ENCODE peak calls at places on chromosomes 5 and 9, in six cellular contexts. R is brain microvascular endothelial cell, M is AG10803, J is prostate gland, V is fibroblast of lung, A is sigmoid colon. C is an unnamed sample.
A peak's percentile ranks its signal among the peaks of the same experiment; 100 is the strongest.

GRCh38 chr9:134064711-134065110 is 3.1 kb downstream of the BRD3 start:
- DNase-seq in J (no peak), R (no peak), A (no peak), M (no peak), V (no peak), C (no peak)

GRCh38 chr9:120104771-120105170 is 475.2 kb downstream of the CDK5RAP2 start:
- DNase-seq in A (no peak), R (no peak), J (no peak), M (no peak), V (no peak), C (no peak)

GRCh38 chr5:137497396-137498290 is 1.5 kb downstream of the SPOCK1 start:
- DNase-seq in R (no peak), V (no peak), A (no peak), M (no peak), J (peak; percentile 9), C (peak; percentile 11)

GRCh38 chr5:5318426-5319205 is 103.9 kb upstream of the ICE1 start:
- DNase-seq in V (no peak), M (no peak), R (no peak), J (no peak), A (no peak), C (no peak)

GRCh38 chr5:175472378-175472777 is 6.0 kb upstream of the SFXN1 start:
- DNase-seq in V (no peak), J (no peak), M (no peak), R (no peak), A (no peak), C (no peak)

GRCh38 chr5:110916373-110917049 is 155.0 kb upstream of the TSLP start:
- DNase-seq in J (no peak), M (peak; percentile 77), A (no peak), R (peak; percentile 93), V (peak; percentile 94), C (peak; percentile 91)

GRCh38 chr5:172870261-172870806 is 36.3 kb downstream of the ERGIC1 start:
- DNase-seq in J (no peak), R (peak; percentile 96), A (peak; percentile 87), V (peak; percentile 85), M (peak; percentile 85), C (peak; percentile 91)

GRCh38 chr5:115267617-115268016 is 4.9 kb upstream of the PGGT1B start:
- DNase-seq in V (no peak), J (no peak), R (no peak), M (peak; percentile 18), A (no peak), C (peak; percentile 41)

GRCh38 chr5:157217289-157218024 is 36.8 kb downstream of the ITK start:
- DNase-seq in A (no peak), V (no peak), J (no peak), M (no peak), R (no peak), C (no peak)

GRCh38 chr9:132943677-132944293 is 631 bp downstream of the TSC1 start:
- DNase-seq in J (no peak), R (no peak), V (no peak), A (no peak), M (no peak), C (no peak)

GRCh38 chr9:127388037-127388855 is 8.7 kb upstream of the SLC2A8 start:
- DNase-seq in R (peak; percentile 98), M (peak; percentile 94), A (peak; percentile 70), V (peak; percentile 97), J (no peak), C (peak; percentile 97)

GRCh38 chr9:5721279-5722087 is 92.6 kb downstream of the RIC1 start:
- DNase-seq in J (no peak), R (no peak), A (no peak), V (no peak), M (no peak), C (no peak)

GRCh38 chr5:44389410-44389879 is at the start of gene FGF10:
- DNase-seq in J (no peak), R (no peak), V (peak; percentile 40), A (peak; percentile 79), M (no peak), C (no peak)

GRCh38 chr5:87081511-87082372 is 185.9 kb upstream of the RASA1 start:
- DNase-seq in J (no peak), V (no peak), A (no peak), R (no peak), M (no peak), C (no peak)

GRCh38 chr5:76169536-76169935 is 86.4 kb downstream of the SV2C start:
- DNase-seq in M (no peak), V (no peak), R (no peak), A (no peak), J (no peak), C (no peak)

GRCh38 chr9:107299437-107299836 is 16.4 kb downstream of the RAD23B start:
- DNase-seq in R (no peak), M (no peak), A (no peak), V (no peak), J (no peak), C (no peak)

GRCh38 chr5:10595305-10595677 is 31.4 kb downstream of the ANKRD33B start:
- DNase-seq in J (no peak), R (no peak), A (no peak), M (peak; percentile 76), V (peak; percentile 48), C (peak; percentile 53)

GRCh38 chr5:43432486-43433365 is 20.5 kb upstream of the CCL28 start:
- DNase-seq in J (peak; percentile 90), A (no peak), M (peak; percentile 88), V (peak; percentile 87), R (peak; percentile 57), C (peak; percentile 23)

GRCh38 chr9:35776018-35776417 is 15.4 kb upstream of the NPR2 start:
- DNase-seq in V (no peak), R (no peak), J (no peak), A (no peak), M (no peak), C (no peak)

GRCh38 chr9:76592105-76593010 is 133.4 kb downstream of the GCNT1 start:
- DNase-seq in J (no peak), A (no peak), V (no peak), M (peak; percentile 81), R (peak; percentile 6), C (no peak)

GRCh38 chr5:146109379-146109778 is 4.0 kb upstream of the PLAC8L1 start:
- DNase-seq in M (no peak), J (no peak), A (no peak), V (no peak), R (no peak), C (no peak)

GRCh38 chr5:148491793-148492184 is 108.0 kb downstream of the FBXO38 start:
- DNase-seq in V (no peak), J (no peak), M (no peak), A (no peak), R (no peak), C (no peak)

GRCh38 chr5:179870403-179870903 is 11.8 kb upstream of the MRNIP start:
- DNase-seq in M (no peak), A (no peak), R (peak; percentile 11), V (peak; percentile 59), J (no peak), C (peak; percentile 23)

GRCh38 chr5:63535840-63536602 is 426.2 kb downstream of the HTR1A start:
- DNase-seq in M (no peak), A (no peak), J (no peak), R (no peak), V (no peak), C (no peak)
- TF ChIP-seq CTCF in M (no peak), A (no peak), J (no peak), R (no peak), V (no peak), C (no peak)

GRCh38 chr5:170226661-170227060 is 6.1 kb upstream of the C5orf58 start:
- DNase-seq in J (no peak), R (no peak), V (no peak), M (no peak), A (peak; percentile 68), C (no peak)

GRCh38 chr5:170223349-170223748 is 9.4 kb upstream of the C5orf58 start:
- DNase-seq in M (peak; percentile 45), V (no peak), A (no peak), R (no peak), J (no peak), C (no peak)

GRCh38 chr5:170225326-170226137 is 7.3 kb upstream of the C5orf58 start:
- DNase-seq in J (peak; percentile 63), A (peak; percentile 86), V (peak; percentile 69), M (peak; percentile 65), R (peak; percentile 65), C (peak; percentile 57)

GRCh38 chr5:170223906-170224305 is 8.9 kb upstream of the C5orf58 start:
- DNase-seq in R (no peak), J (no peak), A (no peak), M (no peak), V (no peak), C (no peak)

DNA sequence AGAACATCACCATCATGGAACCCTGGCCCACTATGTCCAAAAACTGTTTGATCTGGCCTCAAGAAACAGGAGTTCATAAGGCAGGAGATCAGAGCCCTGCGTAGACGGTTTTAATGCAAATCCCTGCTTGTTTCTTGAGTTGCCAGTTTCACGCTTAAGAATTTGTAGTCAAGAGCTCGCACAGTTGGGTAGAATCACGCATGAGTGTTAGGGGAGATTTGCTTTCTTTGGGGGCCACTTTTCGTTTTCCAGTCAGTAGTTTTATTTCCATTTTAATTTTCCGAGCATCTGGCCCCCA is 6.7 kb upstream of the C5orf58 start:
- DNase-seq in M (no peak), R (no peak), J (no peak), V (no peak), A (no peak), C (no peak)
- TF ChIP-seq CTCF in M (no peak), R (no peak), J (no peak), V (no peak), A (no peak), C (peak; percentile 56)

DNA sequence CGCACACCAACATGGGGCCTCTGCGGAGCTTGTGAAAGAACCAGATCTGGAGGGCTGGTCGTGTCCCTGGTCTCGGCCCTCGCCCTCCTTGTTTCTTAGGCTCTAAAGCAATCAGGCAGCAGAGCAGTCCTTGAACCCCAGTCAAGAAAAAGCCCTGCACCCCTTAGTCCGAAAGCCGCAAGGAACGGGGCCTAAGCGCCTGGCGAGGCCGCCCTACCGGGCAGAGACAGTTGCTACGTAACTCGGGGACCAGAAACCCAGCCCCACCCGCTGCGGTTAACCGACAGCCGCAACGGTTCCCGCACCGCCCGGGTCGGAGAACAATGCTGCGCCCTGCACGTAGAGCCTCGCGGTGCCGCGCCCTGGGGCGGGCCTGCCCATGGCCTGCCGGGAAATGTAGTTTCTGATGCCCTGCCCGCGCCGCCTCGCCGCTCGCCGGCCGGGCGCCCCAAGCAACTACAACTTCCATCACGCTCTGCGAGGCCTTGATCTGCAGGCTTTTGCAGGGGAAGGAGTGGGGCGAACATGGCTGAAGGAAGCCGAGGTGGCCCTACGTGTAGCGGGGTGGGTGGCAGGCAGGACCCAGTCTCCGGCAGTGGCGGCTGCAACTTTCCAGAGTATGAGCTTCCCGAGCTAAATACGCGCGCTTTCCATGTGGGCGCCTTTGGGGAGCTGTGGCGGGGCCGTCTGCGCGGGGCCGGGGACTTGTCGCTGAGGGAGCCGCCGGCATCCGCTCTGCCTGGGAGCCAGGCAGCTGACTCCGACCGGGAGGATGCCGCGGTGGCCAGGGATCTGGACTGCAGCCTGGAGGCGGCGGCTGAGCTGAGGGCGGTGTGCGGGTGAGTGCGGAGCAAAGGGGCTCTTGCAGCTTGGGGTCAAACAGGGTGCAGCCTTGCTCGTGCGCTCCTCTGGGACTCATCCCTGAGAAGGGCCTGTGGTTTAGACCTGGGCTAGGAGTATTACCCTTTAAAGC is at the start of gene SNAPC3:
- DNase-seq in J (peak; percentile 91), R (peak; percentile 92), A (peak; percentile 96), M (peak; percentile 95), V (peak; percentile 95), C (peak; percentile 90)
- TF ChIP-seq CTCF in J (no peak), R (no peak), A (peak; percentile 20), M (no peak), V (no peak), C (no peak)

DNA sequence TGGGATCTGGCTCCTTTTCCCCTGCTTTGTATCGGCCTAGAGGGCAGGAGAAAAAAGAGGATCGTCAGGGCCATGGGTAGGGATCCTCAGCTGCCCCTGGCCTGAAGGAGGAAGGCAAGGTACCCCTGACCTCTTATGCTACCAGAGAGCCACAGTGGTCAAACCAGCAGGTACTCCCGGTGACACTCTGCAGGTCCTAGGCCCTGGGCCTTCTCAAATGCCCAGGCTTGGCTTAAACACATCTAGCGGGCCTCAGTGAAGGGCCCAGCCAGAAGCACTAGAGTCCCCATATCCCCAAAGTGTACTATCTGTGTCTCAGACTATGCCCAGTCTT is 3.5 kb downstream of the IRF1 start:
- DNase-seq in R (no peak), J (no peak), V (no peak), A (peak; percentile 50), M (no peak), C (no peak)
- TF ChIP-seq CTCF in R (no peak), J (no peak), V (no peak), A (no peak), M (no peak), C (no peak)

C was measured in HFFc6.